ENCODE peak calls at places on chromosomes 7 and 10, in four cellular contexts. J is GM04504; K is activated CD8-positive, alpha-beta memory T cell treated with anti-CD3 and anti-CD28 coated beads for 1 hour; E is CD4-positive, alpha-beta T cell. O is an unnamed sample.

GRCh38 chr10:91745086-91745831 is 53.0 kb upstream of the TNKS2 start:
- DNase-seq in K (no peak), J (no peak), E (no peak), O (no peak)

GRCh38 chr7:137778511-137778910 is 68.3 kb downstream of the DGKI start:
- DNase-seq in K (no peak), E (no peak), J (no peak), O (no peak)

GRCh38 chr7:8261711-8262695 is at the start of gene ICA1:
- DNase-seq in J (no peak), E (no peak), K (no peak), O (no peak)

GRCh38 chr10:63252095-63252762 is 119.1 kb downstream of the NRBF2 start:
- DNase-seq in J (no peak), E (no peak), K (no peak), O (no peak)

GRCh38 chr7:125338110-125338509 is 408.5 kb upstream of the POT1 start:
- DNase-seq in E (no peak), K (no peak), J (no peak), O (no peak)

GRCh38 chr10:45463244-45464116 is 89.5 kb downstream of the ALOX5 start:
- DNase-seq in E (no peak), K (no peak), J (no peak), O (no peak)

GRCh38 chr7:86972072-86972471 is 87.4 kb downstream of the ELAPOR2 start:
- DNase-seq in J (no peak), K (no peak), E (no peak), O (no peak)

GRCh38 chr7:55286666-55287065 is 78.5 kb upstream of the LANCL2 start:
- DNase-seq in E (no peak), K (no peak), J (no peak), O (no peak)

GRCh38 chr7:94324380-94325120 is 70.1 kb upstream of the COL1A2 start:
- DNase-seq in K (no peak), E (no peak), J (peak), O (no peak)

GRCh38 chr10:83633547-83633946 is 505.8 kb upstream of the GHITM start:
- DNase-seq in E (no peak), K (no peak), J (no peak), O (no peak)

GRCh38 chr10:75977146-75977545 is 545.7 kb downstream of the LRMDA start:
- DNase-seq in E (no peak), K (no peak), J (no peak), O (no peak)

GRCh38 chr7:83415840-83416239 is 233.1 kb downstream of the SEMA3E start:
- DNase-seq in J (no peak), K (no peak), E (no peak), O (no peak)

GRCh38 chr7:954330-955238 is at the start of gene ADAP1:
- DNase-seq in E (peak), J (no peak), K (peak), O (peak)

GRCh38 chr7:17502209-17502810 is 203.9 kb downstream of the AHR start:
- DNase-seq in J (no peak), E (no peak), K (no peak), O (no peak)

GRCh38 chr7:134847834-134848233 is 68.4 kb downstream of the CALD1 start:
- DNase-seq in E (no peak), K (no peak), J (no peak), O (no peak)

GRCh38 chr10:3426190-3426845 is 253.7 kb upstream of the PITRM1 start:
- DNase-seq in E (no peak), J (peak), K (no peak), O (no peak)

GRCh38 chr7:43756368-43757072 is 2.0 kb upstream of the BLVRA start:
- DNase-seq in E (no peak), K (no peak), J (peak), O (no peak)

GRCh38 chr10:35191523-35191922 is 64.9 kb downstream of the CREM start:
- DNase-seq in E (no peak), J (no peak), K (no peak), O (no peak)

GRCh38 chr7:50653116-50653854 is 88.1 kb upstream of the DDC start:
- DNase-seq in K (no peak), E (no peak), J (no peak), O (no peak)

GRCh38 chr7:91784469-91784868 is 96.0 kb downstream of the MTERF1 start:
- DNase-seq in J (peak), K (no peak), E (no peak), O (no peak)

GRCh38 chr10:78974409-78975317 is 94.1 kb upstream of the ZMIZ1 start:
- DNase-seq in E (peak), J (peak), K (peak), O (peak)

GRCh38 chr10:89224697-89225443 is 17.8 kb upstream of the CH25H start:
- DNase-seq in J (no peak), K (no peak), E (no peak), O (no peak)

GRCh38 chr7:123787227-123788007 is 38.6 kb upstream of the WASL start:
- DNase-seq in K (no peak), J (no peak), E (no peak), O (no peak)

GRCh38 chr7:22351878-22352277 is 5.1 kb downstream of the RAPGEF5 start:
- DNase-seq in E (no peak), K (no peak), J (no peak), O (no peak)

GRCh38 chr7:139738101-139738489 is 39.7 kb downstream of the HIPK2 start:
- DNase-seq in K (no peak), E (no peak), J (no peak), O (no peak)

GRCh38 chr10:120931999-120932398 is 80.8 kb downstream of the WDR11 start:
- DNase-seq in E (no peak), J (no peak), K (no peak), O (no peak)

GRCh38 chr10:69090687-69091450 is 3.0 kb downstream of the SRGN start:
- DNase-seq in E (no peak), J (no peak), K (no peak), O (no peak)

GRCh38 chr7:26155531-26156375 is 3.8 kb downstream of the NFE2L3 start:
- DNase-seq in J (no peak), K (no peak), E (no peak), O (no peak)

GRCh38 chr7:113774182-113774807 is 144.5 kb downstream of the PPP1R3A start:
- DNase-seq in K (no peak), E (no peak), J (no peak), O (no peak)

O was measured in T-helper 17 cell.